ENCODE peak calls at places on chromosomes 5 and 9, in eight cellular contexts. Q is cardiac fibroblast; G is breast epithelium; R is foreskin keratinocyte; L is hepatic stellate cell; N is activated T-helper 1 cell treated with anti-CD3 and anti-CD28 coated beads, Interleukin-12 subunit alpha, Interleukin-12 subunit beta, Interleukin-2, Interleukin-4 antibody, amounts not matched to agents 30 ng/mL and 10 ng/mL and 1 ng/mL, durations not matched to agents 14 hours and 24 hours and 36 hours; D is cerebellar cortex; T is naive thymus-derived CD8-positive, alpha-beta T cell. I is an unnamed sample.

GRCh38 chr9:16344343-16344742 is 526.1 kb downstream of the BNC2 start:
- DNase-seq in Q (peak), G (no peak), R (peak), L (peak), N (no peak), D (no peak), T (no peak), I (no peak)

GRCh38 chr9:134214766-134215394 is 50.5 kb upstream of the RNU6ATAC start:
- DNase-seq in Q (no peak), G (no peak), R (no peak), L (no peak), N (no peak), D (no peak), T (no peak), I (no peak)

GRCh38 chr5:150081541-150082283 is 4.6 kb downstream of the CSF1R start:
- DNase-seq in Q (no peak), G (peak), R (no peak), L (no peak), N (no peak), D (no peak), T (peak), I (no peak)

GRCh38 chr5:147349241-147349640 is 114.4 kb downstream of the STK32A start:
- DNase-seq in Q (no peak), G (no peak), R (no peak), L (no peak), N (no peak), D (no peak), T (no peak), I (no peak)

GRCh38 chr9:127919253-127919815 is 2.5 kb upstream of the ST6GALNAC4 start:
- DNase-seq in Q (peak), G (peak), R (peak), L (peak), N (no peak), D (no peak), T (no peak), I (no peak)

GRCh38 chr5:155087036-155087435 is 73.5 kb downstream of the KIF4B start:
- DNase-seq in Q (no peak), G (no peak), R (peak), L (no peak), N (no peak), D (no peak), T (no peak), I (no peak)

GRCh38 chr5:124824637-124825158 is 78.3 kb upstream of the ZNF608 start:
- DNase-seq in Q (peak), G (no peak), R (peak), L (no peak), N (no peak), D (no peak), T (no peak), I (no peak)

GRCh38 chr9:127910613-127911205 is 6.1 kb downstream of the ST6GALNAC4 start:
- DNase-seq in Q (no peak), G (no peak), R (no peak), L (no peak), N (no peak), D (peak), T (no peak), I (no peak)

GRCh38 chr5:5126444-5126843 is 13.7 kb upstream of the ADAMTS16 start:
- DNase-seq in Q (no peak), G (no peak), R (peak), L (no peak), N (no peak), D (no peak), T (no peak), I (no peak)

GRCh38 chr9:116271307-116271706 is 117.7 kb downstream of the PAPPA start:
- DNase-seq in Q (peak), G (no peak), R (peak), L (no peak), N (no peak), D (no peak), T (no peak), I (no peak)

GRCh38 chr5:124979174-124979573 is 232.7 kb upstream of the ZNF608 start:
- DNase-seq in Q (no peak), G (no peak), R (peak), L (no peak), N (no peak), D (no peak), T (no peak), I (no peak)

GRCh38 chr5:73673161-73673591 is 47.2 kb downstream of the ARHGEF28 start:
- DNase-seq in Q (peak), G (no peak), R (peak), L (peak), N (no peak), D (no peak), T (no peak), I (no peak)

GRCh38 chr5:5617024-5617423 is 194.5 kb downstream of the ICE1 start:
- DNase-seq in Q (no peak), G (no peak), R (no peak), L (no peak), N (no peak), D (no peak), T (no peak), I (no peak)

GRCh38 chr5:124043456-124043855 is 531.5 kb downstream of the CSNK1G3 start:
- DNase-seq in Q (peak), G (no peak), R (no peak), L (no peak), N (no peak), D (no peak), T (no peak), I (no peak)

GRCh38 chr5:61449756-61450155 is 117.7 kb downstream of the ZSWIM6 start:
- DNase-seq in Q (no peak), G (no peak), R (peak), L (no peak), N (no peak), D (no peak), T (no peak), I (no peak)

GRCh38 chr5:168446987-168447386 is 39.3 kb upstream of the RARS1 start:
- DNase-seq in Q (no peak), G (no peak), R (no peak), L (no peak), N (no peak), D (no peak), T (no peak), I (no peak)

GRCh38 chr5:77774981-77775772 is 962 bp downstream of the TBCA start:
- DNase-seq in Q (no peak), G (no peak), R (no peak), L (no peak), N (no peak), D (no peak), T (no peak), I (no peak)